ENCODE peak calls at places on chromosomes 12 and 14, in six cellular contexts. U is activated T-cell treated with anti-CD3 and anti-CD28 coated beads for 1 hour; R is stimulated activated CD4-positive, alpha-beta T cell treated with anti-CD3 and anti-CD28 coated beads, Interleukin-15, amount 100 ng/mL, for 24 hours; P is amygdala; Z is retina; J is Panc1. A is an unnamed sample.

GRCh38 chr12:67716817-67717216 is 68.3 kb downstream of the DYRK2 start:
- DNase-seq in P (no peak), J (no peak), R (no peak), U (no peak), Z (no peak), A (no peak)

GRCh38 chr12:46332260-46332659 is 40.3 kb downstream of the SLC38A2 start:
- DNase-seq in P (no peak), U (no peak), Z (no peak), R (no peak), J (no peak), A (no peak)

GRCh38 chr14:75299064-75299463 is 20.4 kb downstream of the FOS start:
- DNase-seq in U (no peak), R (no peak), J (no peak), P (no peak), Z (no peak), A (no peak)

GRCh38 chr12:7433276-7433822 is 10.6 kb downstream of the CD163L1 start:
- DNase-seq in Z (no peak), P (no peak), R (no peak), J (no peak), U (no peak), A (peak)

GRCh38 chr12:64010069-64010686 is 165.7 kb downstream of the SRGAP1 start:
- DNase-seq in Z (no peak), R (no peak), P (no peak), U (no peak), J (peak), A (no peak)

GRCh38 chr14:103604620-103605019 is 24.4 kb upstream of the KLC1 start:
- DNase-seq in P (no peak), R (no peak), U (no peak), Z (no peak), J (no peak), A (no peak)

GRCh38 chr12:52521175-52521574 is 981 bp upstream of the KRT5 start:
- DNase-seq in R (no peak), Z (no peak), J (no peak), U (no peak), P (no peak), A (no peak)

GRCh38 chr14:52051861-52052260 is 17.0 kb downstream of the NID2 start:
- DNase-seq in P (no peak), R (no peak), U (no peak), Z (no peak), J (no peak), A (no peak)

GRCh38 chr14:53217283-53217994 is 64.3 kb upstream of the DDHD1 start:
- DNase-seq in R (peak), Z (peak), P (peak), J (no peak), U (peak), A (peak)

GRCh38 chr12:90936230-90937005 is 18.6 kb downstream of the CCER1 start:
- DNase-seq in J (no peak), R (no peak), U (no peak), Z (no peak), P (no peak), A (no peak)

GRCh38 chr12:12079291-12079690 is 8.6 kb downstream of the BCL2L14 start:
- DNase-seq in R (no peak), U (no peak), Z (no peak), J (no peak), P (no peak), A (no peak)

GRCh38 chr12:70609739-70610491 is 27.3 kb downstream of the PTPRB start:
- DNase-seq in U (no peak), J (no peak), R (peak), Z (peak), P (no peak), A (no peak)

GRCh38 chr12:104951759-104952509 is 6.2 kb downstream of the SLC41A2 start:
- DNase-seq in R (no peak), Z (no peak), P (no peak), J (no peak), U (no peak), A (no peak)

GRCh38 chr14:58078068-58078467 is 73.9 kb downstream of the ARMH4 start:
- DNase-seq in Z (no peak), J (no peak), U (no peak), P (no peak), R (no peak), A (peak)

GRCh38 chr14:90577661-90578282 is 180.9 kb downstream of the CALM1 start:
- DNase-seq in P (no peak), Z (no peak), U (no peak), J (no peak), R (no peak), A (no peak)

GRCh38 chr12:129676411-129676810 is 227.4 kb downstream of the TMEM132D start:
- DNase-seq in Z (no peak), U (no peak), J (no peak), P (no peak), R (no peak), A (no peak)

GRCh38 chr12:56120158-56120846 is 2.2 kb downstream of the ZC3H10 start:
- DNase-seq in P (no peak), Z (no peak), U (no peak), J (no peak), R (no peak), A (no peak)

GRCh38 chr14:79585845-79586244 is 625.5 kb downstream of the DIO2 start:
- DNase-seq in Z (no peak), U (no peak), J (no peak), P (no peak), R (no peak), A (peak)

GRCh38 chr12:123655420-123655819 is 15.5 kb upstream of the TCTN2 start:
- DNase-seq in J (no peak), R (no peak), U (no peak), Z (no peak), P (no peak), A (no peak)

GRCh38 chr14:93089501-93090269 is 26.0 kb downstream of the ITPK1 start:
- DNase-seq in R (no peak), J (no peak), U (no peak), Z (no peak), P (no peak), A (no peak)

GRCh38 chr14:80546056-80546854 is 335.0 kb upstream of the DIO2 start:
- DNase-seq in R (no peak), U (no peak), Z (no peak), P (no peak), J (no peak), A (no peak)

GRCh38 chr14:58881433-58881832 is 243.7 kb downstream of the DACT1 start:
- DNase-seq in P (no peak), J (no peak), Z (no peak), R (no peak), U (no peak), A (no peak)

GRCh38 chr12:100331871-100332270 is 25.0 kb upstream of the SLC17A8 start:
- DNase-seq in P (no peak), R (no peak), Z (no peak), U (no peak), J (no peak), A (no peak)

GRCh38 chr14:105525861-105526780 is at the start of gene TMEM121:
- DNase-seq in U (no peak), R (peak), J (no peak), P (no peak), Z (peak), A (peak)

GRCh38 chr12:47835831-47836155 is 16.1 kb upstream of the HDAC7 start:
- DNase-seq in Z (no peak), J (no peak), U (no peak), R (no peak), P (no peak), A (no peak)

GRCh38 chr12:53532026-53532425 is 24.7 kb upstream of the NPFF start:
- DNase-seq in P (no peak), J (no peak), U (no peak), R (no peak), Z (no peak), A (no peak)

GRCh38 chr14:63897706-63898105 is 44.9 kb downstream of the SYNE2 start:
- DNase-seq in Z (no peak), J (no peak), P (no peak), R (no peak), U (no peak), A (no peak)

GRCh38 chr14:54291491-54292191 is 105.2 kb upstream of the CDKN3 start:
- DNase-seq in P (no peak), Z (peak), R (no peak), U (no peak), J (no peak), A (no peak)

GRCh38 chr14:23324993-23325392 is 3.7 kb downstream of the PABPN1 start:
- DNase-seq in R (no peak), Z (no peak), U (no peak), J (no peak), P (no peak), A (no peak)

GRCh38 chr12:105948331-105948730 is 190.4 kb downstream of the NUAK1 start:
- DNase-seq in U (no peak), J (no peak), R (no peak), Z (no peak), P (no peak), A (no peak)